ENCODE peak calls at places on chromosomes 11 and 22, in six cellular contexts. C, B, L, O, Y and H are unnamed samples.

GRCh38 chr11:70948855-70949551 is 303.4 kb downstream of the SHANK2 start:
- DNase-seq in Y (no peak), O (no peak), B (no peak), L (no peak), C (no peak), H (no peak)

GRCh38 chr22:29112102-29112501 is 39.3 kb downstream of the KREMEN1 start:
- DNase-seq in O (no peak), Y (no peak), L (no peak), B (no peak), C (no peak), H (no peak)

GRCh38 chr11:95520765-95521542 is 268.6 kb downstream of the FAM76B start:
- DNase-seq in C (no peak), L (no peak), Y (no peak), B (no peak), O (no peak), H (no peak)

GRCh38 chr11:2904153-2905052 is 18.8 kb upstream of the CDKN1C start:
- DNase-seq in O (no peak), Y (no peak), C (no peak), L (no peak), B (no peak), H (no peak)

GRCh38 chr22:44924098-44924497 is 85.7 kb downstream of the PHF21B start:
- DNase-seq in O (no peak), Y (no peak), B (no peak), L (no peak), C (no peak), H (no peak)

GRCh38 chr11:65116370-65117205 is 913 bp downstream of the ZNHIT2 start:
- DNase-seq in L (peak; percentile 64), O (no peak), B (peak; percentile 65), Y (no peak), C (peak; percentile 57), H (no peak)

GRCh38 chr11:96000064-96000463 is 76.2 kb upstream of the MTMR2 start:
- DNase-seq in O (no peak), B (peak; percentile 58), L (no peak), Y (no peak), C (peak; percentile 49), H (no peak)

GRCh38 chr22:47551438-47551788 is 789.0 kb downstream of the TBC1D22A start:
- DNase-seq in Y (no peak), L (no peak), O (no peak), B (no peak), C (no peak), H (no peak)

GRCh38 chr11:69337211-69337721 is 43.3 kb downstream of the MYEOV start:
- DNase-seq in Y (peak; percentile 18), B (peak; percentile 77), O (no peak), L (peak; percentile 80), C (peak; percentile 47), H (peak; percentile 10)

GRCh38 chr11:61106906-61107470 is 4.7 kb downstream of the CD5 start:
- DNase-seq in C (no peak), O (no peak), Y (no peak), L (no peak), B (no peak), H (no peak)

GRCh38 chr11:24406980-24407379 is 89.9 kb upstream of the LUZP2 start:
- DNase-seq in B (no peak), Y (no peak), C (no peak), O (no peak), L (no peak), H (no peak)

GRCh38 chr11:14852571-14853177 is 39.4 kb downstream of the CYP2R1 start:
- DNase-seq in Y (no peak), L (no peak), O (no peak), C (no peak), B (no peak), H (no peak)

GRCh38 chr22:45991108-45991507 is 14.1 kb upstream of the WNT7B start:
- DNase-seq in O (no peak), B (no peak), L (no peak), C (no peak), Y (no peak), H (no peak)

GRCh38 chr22:49594078-49594477 is 233.6 kb downstream of the BRD1 start:
- DNase-seq in O (no peak), L (no peak), Y (no peak), B (no peak), C (no peak), H (no peak)

GRCh38 chr11:69285091-69285490 is 8.9 kb upstream of the MYEOV start:
- DNase-seq in Y (no peak), L (no peak), B (no peak), O (no peak), C (no peak), H (no peak)

GRCh38 chr11:118928870-118929495 is 3.3 kb upstream of the BCL9L start:
- DNase-seq in Y (no peak), L (peak; percentile 88), B (peak; percentile 42), O (no peak), C (peak; percentile 56), H (no peak)

GRCh38 chr11:70699294-70700221 is 301.2 kb downstream of the CTTN start:
- DNase-seq in L (peak; percentile 51), Y (no peak), O (no peak), C (no peak), B (no peak), H (peak; percentile 14)

GRCh38 chr11:1139441-1140066 is 18.2 kb upstream of the MUC5AC start:
- DNase-seq in O (no peak), C (peak; percentile 7), B (no peak), Y (peak; percentile 29), L (peak; percentile 12), H (no peak)

GRCh38 chr11:3954448-3955298 is 99.2 kb downstream of the STIM1 start:
- DNase-seq in B (no peak), C (peak; percentile 60), O (no peak), Y (no peak), L (peak; percentile 39), H (no peak)

GRCh38 chr11:7610393-7610792 is 62.9 kb downstream of the CYB5R2 start:
- DNase-seq in O (no peak), C (no peak), L (no peak), Y (no peak), B (no peak), H (no peak)

DNA sequence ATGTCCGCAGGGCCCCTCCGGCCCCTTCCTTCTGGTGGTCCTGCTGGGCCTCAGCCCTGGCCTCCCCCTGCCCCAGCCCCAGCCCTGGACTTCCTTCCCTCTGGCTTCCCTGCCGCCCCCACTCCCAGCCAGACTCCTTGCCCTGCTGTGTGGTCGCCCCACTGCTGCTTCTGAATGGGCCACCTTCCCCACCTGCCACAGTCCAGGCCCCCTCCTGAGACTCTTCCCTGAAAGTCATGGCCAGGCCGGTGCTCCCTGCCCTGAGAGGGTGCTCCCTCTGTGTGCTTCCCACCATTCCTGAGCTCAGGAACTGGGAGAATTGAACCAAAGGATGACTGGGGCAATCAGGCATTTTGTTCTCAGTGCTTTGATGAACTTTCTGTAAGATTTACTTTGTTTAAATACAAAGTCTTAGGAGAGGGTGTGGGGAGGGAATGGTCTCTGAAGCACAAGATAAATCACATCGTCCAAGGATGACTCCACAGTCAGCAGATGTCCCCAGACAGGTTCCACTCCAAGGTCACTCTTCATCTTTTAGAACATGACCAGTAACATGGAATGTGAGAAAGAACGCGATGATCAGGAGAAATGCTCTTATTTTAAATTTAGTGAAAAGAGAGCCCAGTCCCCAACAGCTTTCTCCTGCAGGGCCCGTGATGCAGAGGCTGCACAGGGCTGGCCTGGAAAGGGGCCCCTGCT is 774 bp downstream of the APOBEC3D start:
- DNase-seq in O (no peak), Y (no peak), L (peak; percentile 21), B (no peak), C (no peak), H (no peak)
- H3K4me3 ChIP-seq in O (peak overlapping the region; percentile 5), Y (peak overlapping the region; percentile 39), L (peak overlapping the region; percentile 18), B (peak overlapping the region; percentile 83), C (peak overlapping the region; percentile 46), H (peak overlapping the region; percentile 73)

DNA sequence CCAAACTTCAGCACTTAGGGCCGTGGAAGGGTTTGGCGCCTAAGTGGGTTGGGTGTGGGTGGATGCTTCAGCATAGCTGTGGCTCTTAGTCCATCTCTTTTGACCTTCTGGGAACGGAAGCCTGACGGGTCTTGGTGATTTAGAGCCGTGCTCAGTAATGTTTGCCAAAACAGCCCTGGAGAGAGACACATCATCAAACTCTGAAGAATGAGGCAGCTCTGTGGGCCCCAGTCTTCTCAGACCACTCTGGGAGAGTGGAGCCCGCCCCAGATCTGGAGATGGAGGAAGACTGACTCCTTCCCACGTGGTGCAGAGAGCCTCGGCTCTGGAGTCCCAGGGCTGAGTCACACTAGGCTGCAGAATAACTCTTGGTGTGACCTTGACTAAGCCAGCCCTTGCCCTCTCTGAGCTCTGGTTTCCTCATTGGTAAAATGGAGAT is 168.9 kb downstream of the C11orf91 start:
- DNase-seq in L (peak; percentile 71), O (peak; percentile 95), Y (peak; percentile 70), C (peak; percentile 69), B (no peak), H (no peak)
- H3K4me3 ChIP-seq in L (no peak overlapping the region), O (no peak overlapping the region), Y (no peak overlapping the region), C (no peak overlapping the region), B (no peak overlapping the region), H (no peak overlapping the region)

DNA sequence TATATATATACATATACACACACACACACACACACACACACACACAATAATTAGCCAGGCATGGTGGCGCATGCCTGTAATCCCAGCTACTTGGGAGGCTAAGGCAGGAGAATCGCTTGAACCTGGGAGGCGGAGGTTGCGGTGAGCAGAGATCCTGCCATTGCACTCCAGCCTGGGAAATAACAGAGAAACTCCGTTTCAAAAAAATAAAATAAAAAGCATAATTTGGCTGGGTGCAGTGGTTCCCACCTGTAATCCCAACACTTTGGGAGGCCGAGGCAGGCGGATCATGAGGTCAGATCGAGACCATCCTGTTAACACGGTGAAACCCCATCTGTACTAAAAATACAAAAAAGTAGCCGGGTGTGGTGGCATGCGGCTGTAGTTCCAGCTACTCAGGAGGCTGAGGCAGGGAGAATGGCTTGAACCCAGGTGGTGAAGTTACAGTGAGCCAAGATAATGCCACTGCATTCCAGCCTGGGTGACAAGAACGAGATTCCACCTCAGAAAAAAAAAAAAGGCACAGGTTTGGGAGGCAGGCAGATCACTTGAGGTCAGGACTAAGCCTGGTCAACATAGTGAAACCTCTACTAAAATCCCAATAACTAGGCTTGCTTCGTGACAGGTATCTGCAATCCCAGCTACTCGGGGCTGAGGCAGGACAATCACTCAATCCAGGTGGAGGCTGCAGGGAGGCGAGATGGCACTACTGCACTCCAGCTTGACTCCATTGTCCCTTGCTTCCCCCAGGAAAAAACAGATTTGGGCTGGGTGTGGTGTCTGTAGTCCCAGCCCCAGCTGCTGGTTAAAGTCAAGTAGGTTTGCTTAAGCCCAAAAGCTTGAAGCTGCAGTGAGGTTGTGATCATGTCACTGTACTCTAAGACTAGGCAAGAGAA is 11.8 kb upstream of the WDR74 start:
- DNase-seq in C (no peak), Y (no peak), O (no peak), B (peak; percentile 36), L (no peak), H (no peak)
- H3K4me3 ChIP-seq in C (no peak overlapping the region), Y (no peak overlapping the region), O (no peak overlapping the region), B (no peak overlapping the region), L (no peak overlapping the region), H (no peak overlapping the region)

DNA sequence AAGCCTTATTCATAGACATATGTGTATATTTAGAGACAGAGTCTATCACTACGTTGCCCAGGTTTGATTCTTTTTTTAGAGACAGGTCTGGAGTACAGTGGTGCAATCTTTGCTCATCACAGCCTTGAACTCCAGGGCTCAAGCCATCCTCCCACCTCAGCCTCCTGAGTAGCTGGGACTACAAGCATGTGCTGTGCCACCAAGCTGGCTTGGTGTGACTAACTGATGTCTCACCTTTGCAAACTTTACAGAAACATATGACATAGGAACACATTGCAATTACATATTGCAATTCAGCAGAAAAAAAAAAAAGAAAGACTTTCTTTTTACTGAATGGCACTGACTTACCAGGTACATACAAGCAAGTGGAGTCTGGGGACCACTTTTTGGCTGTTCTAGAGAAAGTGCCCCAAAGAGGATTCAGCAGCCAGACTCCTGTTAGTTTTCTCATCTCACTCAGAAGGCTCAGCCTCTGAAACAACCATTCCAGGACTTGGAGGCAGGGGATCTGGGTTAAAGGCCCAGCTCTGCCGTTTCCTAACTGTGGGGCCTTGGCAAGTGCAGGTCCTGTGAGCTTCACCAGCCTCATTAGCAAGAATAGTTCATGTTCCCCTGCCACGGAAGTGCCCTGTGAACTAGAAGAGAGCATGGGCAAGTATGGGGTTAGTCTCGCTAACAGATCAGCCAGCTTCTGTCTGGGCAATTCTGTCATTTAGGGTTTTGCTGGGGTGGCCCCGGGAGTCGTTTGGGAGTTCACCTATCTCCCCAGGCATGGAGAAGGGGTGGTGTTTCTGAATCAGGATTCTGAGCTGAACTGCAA is 11.2 kb upstream of the NFAM1 start:
- DNase-seq in C (no peak), Y (no peak), O (no peak), B (no peak), L (no peak), H (peak; percentile 21)
- H3K4me3 ChIP-seq in C (no peak overlapping the region), Y (peak overlapping the region; percentile 44), O (peak overlapping the region; percentile 44), B (peak overlapping the region; percentile 57), L (no peak overlapping the region), H (peak overlapping the region; percentile 64)